ENCODE peak calls at places on chromosomes 13 and 19, in five cellular contexts. X is thoracic aorta, V is MM.1S, T is GM23338, D is brain microvascular endothelial cell. N is an unnamed sample.

GRCh38 chr19:13839193-13839937 is 37.6 kb upstream of the NANOS3 start:
- DNase-seq in X (no peak), T (peak; percentile 78), V (peak; percentile 79), D (no peak), N (peak; percentile 90)

GRCh38 chr13:73025212-73026012 is 33.4 kb upstream of the KLF5 start:
- DNase-seq in V (no peak), X (no peak), T (no peak), D (no peak), N (no peak)

GRCh38 chr13:76019421-76020044 is 383.4 kb downstream of the LMO7 start:
- DNase-seq in X (no peak), V (no peak), D (no peak), T (peak; percentile 88), N (no peak)

GRCh38 chr13:73952683-73953082 is 181.5 kb downstream of the KLF12 start:
- DNase-seq in D (peak; percentile 9), X (no peak), V (no peak), T (no peak), N (no peak)

GRCh38 chr19:30008169-30008568 is 66.1 kb downstream of the URI1 start:
- DNase-seq in D (no peak), X (no peak), T (no peak), V (no peak), N (no peak)

GRCh38 chr13:51785592-51786424 is 18.2 kb downstream of the DHRS12 start:
- DNase-seq in X (no peak), D (no peak), V (no peak), T (no peak), N (no peak)

GRCh38 chr19:49114630-49115363 is 627 bp downstream of the LIN7B start:
- DNase-seq in V (no peak), T (peak; percentile 88), D (peak; percentile 23), X (no peak), N (no peak)

GRCh38 chr19:42352216-42352892 is 26.9 kb downstream of the MEGF8 start:
- DNase-seq in D (peak; percentile 34), X (no peak), T (peak; percentile 42), V (no peak), N (no peak)

GRCh38 chr13:26964278-26965057 is 203.9 kb upstream of the GPR12 start:
- DNase-seq in V (no peak), D (peak; percentile 70), X (no peak), T (peak; percentile 26), N (no peak)

GRCh38 chr13:85651440-85651839 is 147.8 kb downstream of the SLITRK6 start:
- DNase-seq in V (no peak), X (no peak), T (no peak), D (no peak), N (no peak)

GRCh38 chr13:100825551-100825950 is 151.0 kb upstream of the TMTC4 start:
- DNase-seq in V (no peak), X (no peak), D (no peak), T (no peak), N (no peak)

GRCh38 chr13:39766464-39767167 is 111.2 kb downstream of the COG6 start:
- DNase-seq in X (no peak), D (no peak), T (no peak), V (no peak), N (no peak)

GRCh38 chr19:10335149-10336053 is 2.1 kb upstream of the RAVER1 start:
- DNase-seq in T (peak; percentile 52), V (no peak), X (no peak), D (no peak), N (no peak)

GRCh38 chr13:99196466-99197256 is 4.0 kb upstream of the UBAC2 start:
- DNase-seq in T (no peak), D (no peak), X (no peak), V (peak; percentile 39), N (no peak)

GRCh38 chr13:41458187-41458938 is 1.0 kb downstream of the RGCC start:
- DNase-seq in D (no peak), T (peak; percentile 55), V (peak; percentile 27), X (no peak), N (peak; percentile 52)
- H3K27me3 ChIP-seq in D (peaks cover 2% of the 10 kb centered on the region), T (peaks cover 69% of the 10 kb centered on the region), V (no peaks in the 10 kb centered on the region), X (no peaks in the 10 kb centered on the region), N (no peaks in the 10 kb centered on the region)

DNA sequence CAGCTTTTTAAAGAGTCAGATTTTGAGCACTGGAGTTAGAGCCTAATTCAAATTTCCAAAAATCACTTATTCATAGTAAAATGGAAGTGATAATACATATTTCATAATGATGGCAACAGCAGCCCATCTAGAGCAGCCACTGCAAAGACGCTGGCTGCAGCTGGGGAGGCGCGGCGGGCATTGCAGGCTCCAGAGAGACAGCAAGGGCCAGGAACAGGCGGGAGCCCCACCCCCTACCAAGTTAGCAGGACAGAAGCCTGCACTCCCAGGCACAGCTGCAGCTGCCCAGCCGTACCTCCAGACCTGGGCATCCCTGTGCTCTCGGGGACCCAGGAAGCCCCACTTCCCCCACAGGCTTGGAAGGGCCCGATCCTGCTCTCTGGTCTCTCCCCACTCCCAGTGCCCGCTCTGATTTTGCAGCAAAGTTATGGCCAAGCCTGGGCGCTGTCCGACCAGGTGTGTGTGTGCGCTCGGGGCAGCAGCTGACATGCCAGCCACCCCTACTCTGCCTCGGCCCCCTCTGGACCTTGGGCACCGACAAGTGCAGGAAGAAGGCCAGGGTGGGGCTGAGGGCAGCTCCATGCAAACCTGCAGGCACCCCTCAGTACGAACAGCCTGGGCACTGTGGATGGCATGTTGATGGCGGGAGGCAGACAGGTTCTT is 84.8 kb downstream of the SERP2 start:
- DNase-seq in T (no peak), D (no peak), V (no peak), X (no peak), N (no peak)
- H3K4me3 ChIP-seq in T (no peak overlapping the region), D (no peak overlapping the region), V (no peak overlapping the region), X (no peak overlapping the region), N (no peak overlapping the region)

GRCh38 chr19:35556025-35556590 is 7.3 kb downstream of the ATP4A start:
- DNase-seq in T (no peak), V (no peak), D (no peak), X (no peak), N (no peak)

GRCh38 chr19:35556846-35557538 is 6.5 kb downstream of the ATP4A start:
- DNase-seq in D (no peak), T (no peak), X (no peak), V (no peak), N (no peak)

GRCh38 chr19:35558400-35559280 is 4.8 kb downstream of the ATP4A start:
- DNase-seq in D (no peak), X (no peak), V (no peak), T (no peak), N (no peak)

GRCh38 chr19:35559281-35559659 is 4.2 kb downstream of the ATP4A start:
- DNase-seq in V (no peak), X (no peak), D (no peak), T (peak; percentile 26), N (peak; percentile 52)

DNA sequence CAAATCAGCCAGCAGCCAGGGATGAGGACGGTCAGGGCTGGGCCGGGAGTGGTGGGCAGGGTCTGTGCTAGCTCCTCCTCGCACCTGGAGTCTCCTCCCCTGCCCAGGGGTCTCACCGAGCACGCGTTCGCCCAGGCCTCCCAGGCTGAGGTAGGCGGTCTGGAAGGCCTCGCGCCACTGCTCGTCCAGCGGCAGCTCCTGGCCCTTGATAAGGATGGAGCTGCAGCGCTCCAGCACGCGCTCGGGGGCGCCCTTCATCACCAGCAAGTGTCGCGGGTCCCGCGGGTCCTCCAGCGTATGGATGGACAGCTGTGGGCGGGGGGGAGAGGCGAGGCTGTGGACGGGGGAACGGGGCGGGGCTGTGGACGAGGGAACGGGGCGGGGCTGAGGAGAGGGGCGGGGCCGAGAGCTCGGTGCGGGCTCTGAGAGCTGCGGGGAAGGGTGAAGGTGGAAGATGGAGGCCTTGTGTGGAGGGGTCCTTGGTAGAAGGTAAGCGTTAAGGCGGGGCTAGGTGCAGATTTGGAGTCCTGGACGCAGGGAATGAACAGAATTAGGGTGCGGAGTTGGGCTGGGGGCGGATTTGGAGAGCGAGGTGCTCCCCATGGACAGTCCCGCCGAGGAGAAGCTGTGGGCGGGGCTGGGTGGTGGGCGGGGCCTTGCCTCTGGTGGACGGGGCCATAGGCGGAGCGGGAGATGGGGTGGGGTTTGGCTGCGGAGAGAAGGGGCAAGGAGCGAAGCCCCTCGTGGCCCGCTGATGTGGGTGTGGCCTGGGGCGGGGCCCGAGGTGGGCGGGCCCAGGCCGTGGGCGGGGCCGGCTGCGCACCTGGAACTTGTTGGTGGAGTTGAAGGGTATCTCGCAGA is 5.7 kb downstream of the ATP4A start:
- DNase-seq in D (peak; percentile 51), X (no peak), T (peak; percentile 95), V (no peak), N (peak; percentile 82)
- TF ChIP-seq CTCF in D (peak; percentile 23), X (no peak), T (peak; percentile 25), V (no peak), N (peak; percentile 14)

GRCh38 chr19:17881701-17882100 is 10.0 kb downstream of the SLC5A5 start:
- DNase-seq in V (no peak), X (no peak), D (no peak), T (no peak), N (no peak)

GRCh38 chr19:17879466-17879865 is 7.7 kb downstream of the SLC5A5 start:
- DNase-seq in V (no peak), X (no peak), T (no peak), D (no peak), N (no peak)

GRCh38 chr19:17873661-17874422 is 2.1 kb downstream of the SLC5A5 start:
- DNase-seq in V (peak; percentile 12), D (no peak), X (no peak), T (peak; percentile 94), N (peak; percentile 79)

GRCh38 chr19:17874423-17875135 is 2.8 kb downstream of the SLC5A5 start:
- DNase-seq in D (no peak), T (no peak), X (no peak), V (no peak), N (no peak)

GRCh38 chr19:17877696-17878095 is 6.0 kb downstream of the SLC5A5 start:
- DNase-seq in V (no peak), X (no peak), D (no peak), T (no peak), N (no peak)
- H3K27me3 ChIP-seq in V (peaks cover 68% of the 10 kb centered on the region), X (peaks cover 10% of the 10 kb centered on the region), D (peaks cover 13% of the 10 kb centered on the region), T (peaks cover 12% of the 10 kb centered on the region), N (no peaks in the 10 kb centered on the region)

GRCh38 chr19:3364501-3364858 is 1.9 kb upstream of the NFIC start:
- DNase-seq in D (no peak), V (no peak), T (no peak), X (no peak), N (no peak)

GRCh38 chr19:3365093-3365446 is 1.3 kb upstream of the NFIC start:
- DNase-seq in D (no peak), V (no peak), T (no peak), X (no peak), N (no peak)

GRCh38 chr19:3366761-3367571 is 583 bp downstream of the NFIC start:
- DNase-seq in X (no peak), D (no peak), V (no peak), T (no peak), N (peak; percentile 66)

GRCh38 chr19:3366104-3366760 is at the start of gene NFIC:
- DNase-seq in V (no peak), D (peak; percentile 69), T (peak; percentile 77), X (no peak), N (peak; percentile 60)

DNA sequence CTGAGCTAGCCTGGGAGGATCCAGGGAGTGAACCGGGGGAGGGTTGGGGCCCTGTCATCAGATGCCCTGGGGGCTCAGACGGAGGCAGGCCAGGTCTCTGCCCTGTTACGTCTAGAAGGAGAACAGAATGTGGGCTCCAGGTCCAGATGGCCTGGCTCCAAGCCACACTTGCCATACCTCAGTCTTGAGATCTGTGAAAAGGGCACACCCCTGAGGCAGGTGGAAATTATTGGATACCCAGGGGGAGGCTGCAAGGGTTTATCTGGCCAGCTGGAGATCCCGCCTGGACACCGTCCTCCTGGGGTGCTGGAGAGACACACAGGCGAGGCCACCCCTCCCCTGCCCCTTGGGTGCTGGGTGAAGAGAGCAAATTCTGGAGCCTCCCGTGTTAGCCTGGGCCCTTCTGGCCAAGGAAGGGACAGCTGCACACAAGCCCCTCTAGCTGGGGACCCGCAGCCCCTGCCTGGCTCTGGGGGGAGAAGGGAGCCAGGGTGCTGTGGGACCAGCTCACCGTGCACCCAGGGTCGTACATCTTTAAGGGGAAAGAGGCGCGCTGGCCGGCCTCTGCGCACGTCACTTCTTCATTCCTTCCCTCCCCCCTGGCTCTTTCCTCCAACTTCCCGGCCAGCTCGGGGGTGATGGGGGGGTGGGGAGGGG is 808 bp upstream of the NFIC start:
- DNase-seq in V (no peak), D (no peak), X (no peak), T (no peak), N (no peak)
- H3K4me3 ChIP-seq in V (no peak overlapping the region), D (peak overlapping the region; percentile 77), X (peak overlapping the region; percentile 99), T (peak overlapping the region; percentile 52), N (peak overlapping the region; percentile 77)